ENCODE peak calls at places on chromosome 14, in ten cellular contexts. P is mucosa of descending colon, C is Peyer's patch, M is endothelial cell, B is tibial nerve, U is transverse colon, D is AG10803, X is GM23338, E is neural crest cell, K is activated B cell treated with CpG ODN at 0.5 μM for 24 hours. J is an unnamed sample.

GRCh38 chr14:105316968-105317498 is 2.5 kb downstream of the PACS2 start:
- DNase-seq in P (no peak), E (no peak), X (no peak), M (no peak), B (no peak), K (no peak), D (peak; percentile 40), U (no peak), C (no peak), J (no peak)

GRCh38 chr14:39731912-39732311 is 299.7 kb upstream of the FBXO33 start:
- DNase-seq in U (no peak), D (no peak), B (no peak), C (no peak), M (no peak), E (no peak), P (no peak), X (peak; percentile 60), K (no peak), J (no peak)

GRCh38 chr14:34472706-34473279 is 10.8 kb upstream of the SPTSSA start:
- DNase-seq in C (peak; percentile 5), P (no peak), K (no peak), B (no peak), X (no peak), M (no peak), D (no peak), E (no peak), U (no peak), J (no peak)

GRCh38 chr14:20563966-20564365 is 3.1 kb upstream of the RNASE9 start:
- DNase-seq in C (no peak), P (no peak), M (no peak), E (no peak), U (no peak), B (no peak), D (no peak), X (no peak), K (no peak), J (no peak)

GRCh38 chr14:105490318-105490571 is 801 bp upstream of the TEDC1 start:
- DNase-seq in X (no peak), B (no peak), U (peak; percentile 47), E (peak; percentile 37), K (no peak), P (no peak), D (no peak), M (no peak), C (no peak), J (no peak)

GRCh38 chr14:72613196-72613974 is 280.5 kb downstream of the DPF3 start:
- DNase-seq in P (no peak), C (peak; percentile 63), U (peak; percentile 31), X (no peak), E (no peak), K (no peak), M (no peak), B (peak; percentile 61), D (no peak), J (no peak)

GRCh38 chr14:61631044-61631692 is 64.1 kb upstream of the HIF1A start:
- DNase-seq in E (no peak), K (no peak), X (no peak), B (no peak), C (no peak), D (no peak), U (no peak), P (no peak), M (no peak), J (no peak)

GRCh38 chr14:61505815-61506809 is 184.7 kb downstream of the PRKCH start:
- DNase-seq in K (no peak), C (no peak), X (no peak), U (no peak), E (no peak), M (no peak), D (peak; percentile 89), B (no peak), P (no peak), J (no peak)

DNA sequence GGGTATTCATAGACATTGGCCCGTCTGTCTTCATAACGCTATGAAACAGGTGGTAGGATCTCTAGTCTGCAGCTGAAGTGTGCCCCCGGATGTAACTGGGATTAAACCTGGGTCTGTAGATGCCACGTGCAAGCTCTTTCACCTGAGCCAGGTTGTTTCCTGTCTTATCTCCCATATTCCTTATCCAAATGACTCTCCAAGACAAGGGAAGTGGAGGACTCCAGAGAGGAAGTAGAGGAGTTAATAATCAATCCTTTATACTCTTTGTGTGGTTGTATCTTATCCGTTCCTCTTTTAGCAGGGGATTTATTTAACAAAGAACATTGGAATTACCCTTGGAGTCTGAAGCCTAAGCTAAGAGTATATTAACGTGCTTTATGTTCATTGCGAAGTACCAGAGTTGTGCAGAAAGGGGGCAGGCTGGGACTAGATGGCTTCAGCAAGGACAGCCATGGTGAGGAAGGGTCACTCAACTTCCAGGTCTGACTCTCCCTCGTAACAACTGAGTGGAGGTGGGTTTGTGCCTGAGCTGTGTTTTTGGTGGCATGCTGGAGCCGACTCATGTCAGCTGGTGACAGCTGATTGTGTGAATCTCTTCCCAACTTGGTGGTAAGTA is 82.9 kb downstream of the RIN3 start:
- DNase-seq in U (no peak), K (no peak), E (no peak), B (no peak), D (no peak), P (no peak), M (no peak), C (no peak), X (peak; percentile 52), J (no peak)
- TF ChIP-seq CTCF in U (no peak), K (no peak), E (no peak), B (no peak), D (no peak), P (no peak), M (no peak), C (no peak), X (peak; percentile 49), J (no peak)

DNA sequence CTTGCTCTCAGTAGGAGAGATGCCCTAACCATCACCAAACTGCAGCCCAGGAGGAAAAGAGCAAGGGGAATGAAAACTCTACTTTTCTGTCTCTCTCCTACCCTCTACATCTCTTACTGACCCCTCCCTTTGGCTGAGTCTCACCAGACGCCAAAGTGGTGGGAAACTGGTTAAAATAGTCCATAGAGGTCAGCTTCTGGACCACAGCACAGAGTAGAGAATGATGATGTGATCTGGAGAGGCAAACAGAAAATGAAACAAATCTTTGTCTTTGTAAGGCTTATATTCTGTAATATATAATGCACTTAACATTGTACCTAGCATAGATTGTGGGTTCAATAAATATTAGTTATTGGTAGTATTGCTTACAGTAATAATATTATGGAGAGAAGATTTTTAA is 81.0 kb upstream of the GARIN2 start:
- DNase-seq in K (no peak), M (no peak), U (no peak), P (no peak), E (no peak), X (no peak), B (no peak), C (no peak), D (no peak), J (no peak)
- TF ChIP-seq CTCF in K (no peak), M (no peak), U (no peak), P (no peak), E (no peak), X (no peak), B (no peak), C (no peak), D (no peak), J (no peak)

GRCh38 chr14:76051717-76052459 is 66.3 kb downstream of the IFT43 start:
- DNase-seq in X (peak; percentile 35), D (no peak), K (no peak), C (no peak), B (no peak), U (no peak), P (no peak), M (no peak), E (no peak), J (no peak)

GRCh38 chr14:76053576-76054369 is 68.2 kb downstream of the IFT43 start:
- DNase-seq in P (no peak), X (no peak), E (no peak), M (no peak), B (no peak), C (no peak), D (no peak), K (no peak), U (no peak), J (no peak)

GRCh38 chr14:76057914-76058313 is 72.4 kb downstream of the IFT43 start:
- DNase-seq in X (no peak), B (no peak), E (no peak), P (no peak), C (no peak), K (no peak), D (no peak), U (no peak), M (no peak), J (no peak)

GRCh38 chr14:76055330-76055729 is 69.8 kb downstream of the IFT43 start:
- DNase-seq in M (no peak), P (no peak), E (no peak), U (no peak), C (no peak), K (no peak), D (no peak), B (no peak), X (no peak), J (no peak)

GRCh38 chr14:76056128-76056527 is 70.6 kb downstream of the IFT43 start:
- DNase-seq in U (no peak), B (no peak), D (no peak), E (no peak), X (peak; percentile 74), K (no peak), P (no peak), C (no peak), M (no peak), J (no peak)
- TF ChIP-seq CTCF in U (no peak), B (no peak), D (peak; percentile 44), E (peak; percentile 33), X (peak; percentile 68), K (no peak), P (no peak), C (no peak), M (peak; percentile 22), J (no peak)

GRCh38 chr14:68563256-68564131 is 229.4 kb downstream of the ZFP36L1 start:
- DNase-seq in C (no peak), M (no peak), K (no peak), U (no peak), P (no peak), B (no peak), E (no peak), X (peak; percentile 28), D (peak; percentile 94), J (no peak)

GRCh38 chr14:68562911-68563255 is 230.0 kb downstream of the ZFP36L1 start:
- DNase-seq in P (no peak), K (no peak), U (no peak), X (no peak), C (no peak), E (no peak), M (no peak), D (no peak), B (no peak), J (no peak)

GRCh38 chr14:68564826-68565760 is 227.8 kb downstream of the ZFP36L1 start:
- DNase-seq in C (no peak), B (no peak), P (no peak), D (peak; percentile 48), E (no peak), U (no peak), M (no peak), K (no peak), X (peak; percentile 17), J (no peak)

GRCh38 chr14:68566075-68566474 is 226.8 kb downstream of the ZFP36L1 start:
- DNase-seq in D (no peak), X (no peak), C (no peak), B (no peak), M (no peak), E (no peak), K (no peak), P (no peak), U (no peak), J (no peak)

DNA sequence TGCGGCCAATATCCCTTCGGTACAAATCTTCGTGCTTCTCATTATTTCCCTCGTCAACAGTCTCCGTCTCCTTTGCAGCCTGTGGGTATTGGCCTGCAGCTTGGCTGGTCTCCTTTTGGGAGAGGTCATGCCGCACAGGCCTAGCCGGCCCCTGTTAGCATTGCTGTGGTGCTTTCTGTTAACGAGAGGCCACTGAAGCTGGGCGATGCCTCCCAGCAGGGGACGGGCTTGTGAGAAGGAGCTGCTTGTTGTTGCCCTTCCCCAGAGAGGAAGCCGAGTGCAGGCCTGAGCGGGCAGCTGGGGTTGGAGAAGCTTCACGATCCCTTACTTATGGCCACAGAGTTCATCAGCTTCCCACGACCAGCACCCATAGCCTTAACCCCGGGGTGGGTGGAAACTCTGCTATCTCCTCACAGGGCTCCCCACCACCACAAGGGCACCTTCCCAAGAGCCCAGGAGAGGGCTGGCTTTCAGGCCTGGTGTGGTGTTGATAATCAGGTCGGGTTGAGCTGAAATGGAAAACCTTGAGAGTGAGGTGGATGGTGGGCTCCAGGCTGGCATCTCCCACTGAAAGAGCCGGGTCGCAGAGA is 228.5 kb downstream of the ZFP36L1 start:
- DNase-seq in C (no peak), U (no peak), B (no peak), M (no peak), K (no peak), X (no peak), D (no peak), P (no peak), E (no peak), J (no peak)
- TF ChIP-seq CTCF in C (no peak), U (no peak), B (no peak), M (no peak), K (no peak), X (no peak), D (no peak), P (no peak), E (no peak), J (no peak)

J was measured in mesothelial cell of epicardium.